ENCODE peak calls at places on chromosomes 5 and 9, in five cellular contexts. U is prostate gland, F is psoas muscle, T is esophagus squamous epithelium, W is brain microvascular endothelial cell. G is an unnamed sample.

GRCh38 chr5:79853676-79854418 is 137.2 kb downstream of the MTX3 start:
- DNase-seq in U (no peak), F (no peak), T (no peak), W (no peak), G (no peak)

GRCh38 chr5:133433641-133434040 is 178.7 kb downstream of the FSTL4 start:
- DNase-seq in U (no peak), F (no peak), T (no peak), W (no peak), G (no peak)

GRCh38 chr5:43772601-43773031 is 169.6 kb downstream of the NNT start:
- DNase-seq in U (no peak), F (no peak), T (no peak), W (peak), G (no peak)

GRCh38 chr5:61168951-61169350 is 6.7 kb upstream of the SMIM15 start:
- DNase-seq in U (no peak), F (no peak), T (no peak), W (no peak), G (no peak)

GRCh38 chr9:119216891-119217290 is 152.3 kb downstream of the BRINP1 start:
- DNase-seq in U (peak), F (peak), T (no peak), W (no peak), G (no peak)

GRCh38 chr5:177309351-177310191 is 2.1 kb downstream of the MXD3 start:
- DNase-seq in U (peak), F (peak), T (no peak), W (peak), G (peak)

GRCh38 chr5:96426831-96427230 is 6.2 kb downstream of the PCSK1 start:
- DNase-seq in U (no peak), F (no peak), T (no peak), W (no peak), G (no peak)

GRCh38 chr5:176597417-176598389 is 12.3 kb downstream of the GPRIN1 start:
- DNase-seq in U (no peak), F (no peak), T (no peak), W (no peak), G (no peak)

GRCh38 chr5:139204196-139204595 is 6.0 kb upstream of the SIL1 start:
- DNase-seq in U (no peak), F (no peak), T (no peak), W (no peak), G (no peak)

GRCh38 chr9:115615821-115616665 is 498.1 kb upstream of the TNC start:
- DNase-seq in U (no peak), F (no peak), T (no peak), W (peak), G (no peak)

GRCh38 chr5:67248703-67249589 is 52.3 kb upstream of the CD180 start:
- DNase-seq in U (peak), F (no peak), T (no peak), W (no peak), G (no peak)

GRCh38 chr9:5568868-5569267 is 58.5 kb downstream of the PDCD1LG2 start:
- DNase-seq in U (no peak), F (no peak), T (no peak), W (no peak), G (peak)

GRCh38 chr5:115857621-115858349 is 16.1 kb downstream of the AP3S1 start:
- DNase-seq in U (no peak), F (no peak), T (no peak), W (peak), G (no peak)
- H3K4me3 ChIP-seq in U (no peak), F (no peak), T (no peak), W (no peak), G (no peak)

GRCh38 chr9:15509931-15510788 is 610 bp downstream of the PSIP1 start:
- DNase-seq in U (peak), F (peak), T (no peak), W (peak), G (peak)

GRCh38 chr9:15512889-15513288 is 2.1 kb upstream of the PSIP1 start:
- DNase-seq in U (no peak), F (no peak), T (no peak), W (no peak), G (no peak)

GRCh38 chr9:15512204-15512603 is 1.4 kb upstream of the PSIP1 start:
- DNase-seq in U (no peak), F (no peak), T (no peak), W (no peak), G (no peak)

GRCh38 chr9:15510789-15511575 is at the start of gene PSIP1:
- DNase-seq in U (peak), F (peak), T (peak), W (peak), G (peak)

DNA sequence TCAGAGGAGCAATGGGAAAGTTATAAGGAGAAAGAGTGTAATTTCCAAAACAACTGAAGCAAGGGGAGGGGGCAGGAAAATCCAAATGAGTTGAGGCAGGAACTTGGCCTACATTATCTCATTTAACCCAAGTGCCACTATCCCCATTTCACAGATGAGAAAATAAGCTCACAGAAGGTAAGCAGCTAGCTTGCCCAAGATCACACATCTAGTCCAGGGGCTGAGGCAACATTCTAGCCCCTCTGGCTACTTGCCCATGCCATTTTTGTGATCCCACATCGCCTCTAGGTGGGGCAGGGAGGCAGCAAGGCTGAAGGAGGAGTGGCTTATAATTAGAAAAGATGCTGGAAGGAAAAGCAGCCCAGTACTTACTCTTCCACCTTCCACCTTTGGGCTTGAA is 2.6 kb upstream of the PSIP1 start:
- DNase-seq in U (no peak), F (no peak), T (no peak), W (no peak), G (no peak)
- H3K27ac ChIP-seq in U (no peak), F (no peak), T (no peak), W (no peak), G (no peak)

DNA sequence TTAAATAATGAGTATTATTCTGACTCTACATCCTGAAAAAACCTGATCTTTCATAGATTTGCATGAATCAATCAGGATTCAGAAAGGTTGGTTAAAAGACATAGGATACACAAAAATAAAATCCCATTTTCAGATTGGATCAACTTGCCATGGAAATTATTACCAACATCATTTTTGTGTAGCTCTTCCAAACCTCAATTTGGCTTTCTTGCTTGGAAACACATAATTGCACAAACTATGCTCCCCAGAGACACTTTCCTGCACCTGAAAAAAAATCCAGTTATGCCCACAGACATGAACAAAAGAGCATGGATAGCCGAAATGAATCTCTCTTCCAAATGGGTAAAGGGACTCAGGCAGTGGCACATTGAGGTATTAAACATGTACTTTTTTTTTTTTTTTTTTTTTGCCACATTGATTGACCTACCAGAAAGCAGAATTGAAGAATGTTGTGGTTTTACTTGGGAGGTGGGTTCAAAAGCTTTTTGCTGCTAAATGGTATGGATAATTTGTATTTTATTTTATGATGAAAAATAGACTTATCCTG is 135.4 kb upstream of the FBN2 start:
- DNase-seq in U (no peak), F (no peak), T (no peak), W (no peak), G (no peak)
- H3K4me3 ChIP-seq in U (no peak), F (no peak), T (no peak), W (no peak), G (no peak)

DNA sequence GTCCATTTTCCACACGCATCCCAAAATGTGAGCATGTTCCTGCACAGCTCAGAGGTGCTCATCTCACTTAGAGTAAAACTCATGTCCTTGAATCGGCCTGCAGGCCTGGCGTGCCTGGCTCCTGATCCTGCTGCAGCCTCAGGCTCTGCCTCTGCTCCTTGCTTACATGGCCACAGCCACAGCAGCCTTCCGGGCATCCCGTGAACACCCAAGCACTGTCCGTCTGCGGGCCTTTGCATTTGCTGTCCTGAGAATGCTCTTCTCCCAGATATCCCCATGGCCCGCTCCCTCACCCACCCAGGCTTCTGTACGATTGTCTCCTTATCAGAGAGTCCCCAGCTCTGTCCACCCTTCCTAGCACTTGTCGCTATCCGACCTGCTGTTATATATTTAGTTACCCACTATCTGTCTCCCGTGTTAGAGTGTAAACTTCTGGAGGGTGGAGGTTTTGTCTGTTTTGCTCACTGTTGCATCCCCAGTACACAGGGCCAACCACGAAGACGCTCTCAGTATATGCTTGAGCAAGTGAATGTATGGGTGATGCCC is 21.9 kb downstream of the FGF18 start:
- DNase-seq in U (no peak), F (no peak), T (no peak), W (no peak), G (no peak)
- H3K27ac ChIP-seq in U (no peak), F (no peak), T (no peak), W (no peak), G (no peak)